ENCODE peak calls at places on chromosomes 13 and 19, in ten cellular contexts. One of them, this sample, is unnamed.

GRCh38 chr19:48330012-48330681 is 4.8 kb downstream of the EMP3 start:
- DNase-seq in T-helper 1 cell: peak
- DNase-seq in D721Med: peak
- DNase-seq in CD8-positive, alpha-beta memory T cell: peak
- DNase-seq in testis: peak
- DNase-seq in fibroblast of lung: no peak
- DNase-seq in HS-5: no peak
- DNase-seq in NCI-H510A treated with DMSO at 0.1 percent for 48 hours: peak
- DNase-seq in AG04450: no peak
- DNase-seq in EL: no peak
- DNase-seq in this sample: peak

GRCh38 chr19:18385359-18385674 is 641 bp upstream of the GDF15 start:
- DNase-seq in T-helper 1 cell: no peak
- DNase-seq in D721Med: no peak
- DNase-seq in CD8-positive, alpha-beta memory T cell: no peak
- DNase-seq in testis: no peak
- DNase-seq in fibroblast of lung: no peak
- DNase-seq in HS-5: no peak
- DNase-seq in NCI-H510A treated with DMSO at 0.1 percent for 48 hours: no peak
- DNase-seq in AG04450: no peak
- DNase-seq in EL: no peak
- DNase-seq in this sample: no peak

GRCh38 chr19:42092350-42092749 is 16.4 kb downstream of the ZNF574 start:
- DNase-seq in T-helper 1 cell: no peak
- DNase-seq in D721Med: no peak
- DNase-seq in CD8-positive, alpha-beta memory T cell: peak
- DNase-seq in testis: no peak
- DNase-seq in fibroblast of lung: no peak
- DNase-seq in HS-5: no peak
- DNase-seq in NCI-H510A treated with DMSO at 0.1 percent for 48 hours: peak
- DNase-seq in AG04450: no peak
- DNase-seq in EL: peak
- DNase-seq in this sample: peak

GRCh38 chr19:49422407-49423277 is 599 bp downstream of the PTH2 start:
- DNase-seq in T-helper 1 cell: peak
- DNase-seq in D721Med: no peak
- DNase-seq in CD8-positive, alpha-beta memory T cell: peak
- DNase-seq in testis: peak
- DNase-seq in fibroblast of lung: peak
- DNase-seq in HS-5: no peak
- DNase-seq in NCI-H510A treated with DMSO at 0.1 percent for 48 hours: peak
- DNase-seq in AG04450: no peak
- DNase-seq in EL: peak
- DNase-seq in this sample: peak

GRCh38 chr19:27774827-27775226 is 1438.1 kb downstream of the UQCRFS1 start:
- DNase-seq in T-helper 1 cell: no peak
- DNase-seq in D721Med: no peak
- DNase-seq in CD8-positive, alpha-beta memory T cell: no peak
- DNase-seq in testis: no peak
- DNase-seq in fibroblast of lung: no peak
- DNase-seq in HS-5: no peak
- DNase-seq in NCI-H510A treated with DMSO at 0.1 percent for 48 hours: no peak
- DNase-seq in AG04450: no peak
- DNase-seq in EL: peak
- DNase-seq in this sample: no peak

GRCh38 chr13:80463673-80464352 is 122.9 kb upstream of the SPRY2 start:
- DNase-seq in T-helper 1 cell: no peak
- DNase-seq in D721Med: no peak
- DNase-seq in CD8-positive, alpha-beta memory T cell: no peak
- DNase-seq in testis: no peak
- DNase-seq in fibroblast of lung: peak
- DNase-seq in HS-5: no peak
- DNase-seq in NCI-H510A treated with DMSO at 0.1 percent for 48 hours: no peak
- DNase-seq in AG04450: no peak
- DNase-seq in EL: no peak
- DNase-seq in this sample: no peak

GRCh38 chr19:49333426-49334288 is 1.5 kb upstream of the CD37 start:
- DNase-seq in T-helper 1 cell: peak
- DNase-seq in D721Med: no peak
- DNase-seq in CD8-positive, alpha-beta memory T cell: peak
- DNase-seq in testis: no peak
- DNase-seq in fibroblast of lung: no peak
- DNase-seq in HS-5: no peak
- DNase-seq in NCI-H510A treated with DMSO at 0.1 percent for 48 hours: no peak
- DNase-seq in AG04450: no peak
- DNase-seq in EL: no peak
- DNase-seq in this sample: no peak

GRCh38 chr13:46676378-46676725 is 120.6 kb downstream of the ESD start:
- DNase-seq in T-helper 1 cell: no peak
- DNase-seq in D721Med: no peak
- DNase-seq in CD8-positive, alpha-beta memory T cell: no peak
- DNase-seq in testis: no peak
- DNase-seq in fibroblast of lung: no peak
- DNase-seq in HS-5: no peak
- DNase-seq in NCI-H510A treated with DMSO at 0.1 percent for 48 hours: no peak
- DNase-seq in AG04450: no peak
- DNase-seq in EL: no peak
- DNase-seq in this sample: no peak

GRCh38 chr13:73731564-73731963 is 402.6 kb downstream of the KLF12 start:
- DNase-seq in T-helper 1 cell: no peak
- DNase-seq in D721Med: no peak
- DNase-seq in CD8-positive, alpha-beta memory T cell: no peak
- DNase-seq in testis: no peak
- DNase-seq in fibroblast of lung: no peak
- DNase-seq in HS-5: no peak
- DNase-seq in NCI-H510A treated with DMSO at 0.1 percent for 48 hours: no peak
- DNase-seq in AG04450: no peak
- DNase-seq in EL: no peak
- DNase-seq in this sample: no peak

GRCh38 chr13:55554741-55555140 is 1586.0 kb upstream of the PRR20A start:
- DNase-seq in T-helper 1 cell: no peak
- DNase-seq in D721Med: no peak
- DNase-seq in CD8-positive, alpha-beta memory T cell: no peak
- DNase-seq in testis: no peak
- DNase-seq in fibroblast of lung: no peak
- DNase-seq in HS-5: no peak
- DNase-seq in NCI-H510A treated with DMSO at 0.1 percent for 48 hours: no peak
- DNase-seq in AG04450: no peak
- DNase-seq in EL: no peak
- DNase-seq in this sample: peak

GRCh38 chr13:104466016-104466415 is 1399.8 kb upstream of the SLC10A2 start:
- DNase-seq in T-helper 1 cell: no peak
- DNase-seq in D721Med: no peak
- DNase-seq in CD8-positive, alpha-beta memory T cell: no peak
- DNase-seq in testis: no peak
- DNase-seq in fibroblast of lung: no peak
- DNase-seq in HS-5: no peak
- DNase-seq in NCI-H510A treated with DMSO at 0.1 percent for 48 hours: no peak
- DNase-seq in AG04450: no peak
- DNase-seq in EL: no peak
- DNase-seq in this sample: no peak

GRCh38 chr13:101998129-101998528 is 403.7 kb downstream of the FGF14 start:
- DNase-seq in T-helper 1 cell: no peak
- DNase-seq in D721Med: no peak
- DNase-seq in CD8-positive, alpha-beta memory T cell: no peak
- DNase-seq in testis: no peak
- DNase-seq in fibroblast of lung: no peak
- DNase-seq in HS-5: no peak
- DNase-seq in NCI-H510A treated with DMSO at 0.1 percent for 48 hours: no peak
- DNase-seq in AG04450: no peak
- DNase-seq in EL: no peak
- DNase-seq in this sample: no peak